ENCODE peak calls at places on chromosome 5, in ten cellular contexts. V is IMR-90, D is stomach, K is brain microvascular endothelial cell, U is psoas muscle, T is PC-9, A is choroid plexus epithelial cell, W is PC-3, M is lower lobe of right lung, B is heart right ventricle. X is an unnamed sample.

GRCh38 chr5:161094411-161094810 is 242.4 kb upstream of the ATP10B start:
- DNase-seq in V (peak; percentile 3), D (no peak), K (no peak), U (no peak), T (no peak), A (peak; percentile 13), W (peak; percentile 4), M (no peak), B (no peak), X (peak; percentile 65)

GRCh38 chr5:176413255-176413565 is 3.1 kb downstream of the CLTB start:
- DNase-seq in V (no peak), D (no peak), K (peak; percentile 32), U (peak; percentile 59), T (peak; percentile 34), A (peak; percentile 72), W (no peak), M (no peak), B (peak; percentile 40), X (peak; percentile 76)

GRCh38 chr5:172550096-172550765 is 90.8 kb upstream of the NEURL1B start:
- DNase-seq in V (no peak), D (no peak), K (no peak), U (no peak), T (no peak), A (no peak), W (no peak), M (no peak), B (no peak), X (no peak)

GRCh38 chr5:142133382-142134206 is 25.0 kb downstream of the NDFIP1 start:
- DNase-seq in V (no peak), D (no peak), K (no peak), U (no peak), T (no peak), A (no peak), W (no peak), M (no peak), B (no peak), X (no peak)

GRCh38 chr5:127826011-127826410 is 122.8 kb downstream of the CCDC192 start:
- DNase-seq in V (peak; percentile 78), D (no peak), K (peak; percentile 23), U (no peak), T (no peak), A (no peak), W (no peak), M (no peak), B (no peak), X (no peak)

GRCh38 chr5:150263801-150264621 is 25.6 kb downstream of the CAMK2A start:
- DNase-seq in V (peak; percentile 90), D (peak; percentile 72), K (peak; percentile 73), U (peak; percentile 53), T (peak; percentile 78), A (peak; percentile 85), W (peak; percentile 100), M (no peak), B (no peak), X (peak; percentile 97)

GRCh38 chr5:109186759-109187158 is 223.0 kb downstream of the PJA2 start:
- DNase-seq in V (no peak), D (no peak), K (no peak), U (no peak), T (no peak), A (no peak), W (peak; percentile 52), M (no peak), B (no peak), X (peak; percentile 9)

GRCh38 chr5:174172104-174172965 is 126.8 kb downstream of the NSG2 start:
- DNase-seq in V (no peak), D (no peak), K (no peak), U (no peak), T (no peak), A (no peak), W (no peak), M (no peak), B (no peak), X (no peak)

GRCh38 chr5:175657593-175658271 is at the start of gene HRH2:
- DNase-seq in V (no peak), D (peak; percentile 75), K (peak; percentile 24), U (peak; percentile 44), T (no peak), A (peak; percentile 4), W (no peak), M (peak; percentile 69), B (peak; percentile 60), X (no peak)

GRCh38 chr5:79151933-79152671 is 40.5 kb downstream of the BHMT start:
- DNase-seq in V (no peak), D (no peak), K (no peak), U (no peak), T (no peak), A (peak; percentile 57), W (no peak), M (no peak), B (no peak), X (no peak)

GRCh38 chr5:68420476-68421344 is 205.2 kb downstream of the PIK3R1 start:
- DNase-seq in V (no peak), D (peak; percentile 52), K (no peak), U (peak; percentile 35), T (no peak), A (no peak), W (no peak), M (peak; percentile 47), B (peak; percentile 66), X (no peak)

GRCh38 chr5:87231037-87231808 is 36.5 kb upstream of the RASA1 start:
- DNase-seq in V (no peak), D (no peak), K (peak; percentile 55), U (no peak), T (no peak), A (peak; percentile 44), W (peak; percentile 35), M (no peak), B (no peak), X (no peak)

GRCh38 chr5:8473016-8473415 is 604.1 kb downstream of the MTRR start:
- DNase-seq in V (no peak), D (no peak), K (no peak), U (no peak), T (no peak), A (no peak), W (no peak), M (no peak), B (no peak), X (no peak)

GRCh38 chr5:124530916-124531315 is 215.5 kb downstream of the ZNF608 start:
- DNase-seq in V (no peak), D (no peak), K (no peak), U (no peak), T (no peak), A (no peak), W (no peak), M (no peak), B (no peak), X (no peak)
- H3K4me3 ChIP-seq in V (no peak overlapping the region), D (no peak overlapping the region), K (no peak overlapping the region), U (no peak overlapping the region), T (no peak overlapping the region), A (no peak overlapping the region), W (no peak overlapping the region), M (no peak overlapping the region), B (no peak overlapping the region), X (no peak overlapping the region)

GRCh38 chr5:115634343-115635132 is 8.7 kb upstream of the TMED7 start:
- DNase-seq in V (peak; percentile 80), D (peak; percentile 92), K (peak; percentile 86), U (peak; percentile 86), T (peak; percentile 53), A (peak; percentile 91), W (peak; percentile 85), M (peak; percentile 88), B (peak; percentile 86), X (peak; percentile 80)
- TF ChIP-seq CTCF in V (peak; percentile 95), D (peak; percentile 85), K (peak; percentile 94), U (peak; percentile 94), T (peak; percentile 86), A (peak; percentile 97), W (peak; percentile 80), M (peak; percentile 93), B (peak; percentile 93), X (peak; percentile 96)

GRCh38 chr5:126594077-126594476 is 942 bp downstream of the ALDH7A1 start:
- DNase-seq in V (peak; percentile 17), D (no peak), K (no peak), U (no peak), T (peak; percentile 65), A (peak; percentile 15), W (peak; percentile 20), M (no peak), B (no peak), X (peak; percentile 92)
- H3K4me3 ChIP-seq in V (peak overlapping the region; percentile 31), D (peak overlapping the region; percentile 65), K (peak overlapping the region; percentile 73), U (peak overlapping the region; percentile 81), T (peak overlapping the region; percentile 68), A (peak overlapping the region; percentile 76), W (peak overlapping the region; percentile 76), M (peak overlapping the region; percentile 78), B (peak overlapping the region; percentile 66), X (peak overlapping the region; percentile 88)

GRCh38 chr5:111697215-111697614 is 59.8 kb downstream of the NREP start:
- DNase-seq in V (no peak), D (no peak), K (no peak), U (no peak), T (no peak), A (no peak), W (no peak), M (no peak), B (no peak), X (peak; percentile 68)

GRCh38 chr5:111699324-111699723 is 57.7 kb downstream of the NREP start:
- DNase-seq in V (no peak), D (no peak), K (no peak), U (no peak), T (no peak), A (no peak), W (no peak), M (no peak), B (no peak), X (peak; percentile 72)

GRCh38 chr5:111699976-111700375 is 57.0 kb downstream of the NREP start:
- DNase-seq in V (no peak), D (peak; percentile 56), K (no peak), U (no peak), T (no peak), A (peak; percentile 51), W (peak; percentile 91), M (no peak), B (no peak), X (peak; percentile 47)

GRCh38 chr5:111694183-111694582 is 62.8 kb downstream of the NREP start:
- DNase-seq in V (peak; percentile 75), D (no peak), K (peak; percentile 11), U (no peak), T (peak; percentile 71), A (peak; percentile 88), W (peak; percentile 74), M (no peak), B (no peak), X (peak; percentile 97)

DNA sequence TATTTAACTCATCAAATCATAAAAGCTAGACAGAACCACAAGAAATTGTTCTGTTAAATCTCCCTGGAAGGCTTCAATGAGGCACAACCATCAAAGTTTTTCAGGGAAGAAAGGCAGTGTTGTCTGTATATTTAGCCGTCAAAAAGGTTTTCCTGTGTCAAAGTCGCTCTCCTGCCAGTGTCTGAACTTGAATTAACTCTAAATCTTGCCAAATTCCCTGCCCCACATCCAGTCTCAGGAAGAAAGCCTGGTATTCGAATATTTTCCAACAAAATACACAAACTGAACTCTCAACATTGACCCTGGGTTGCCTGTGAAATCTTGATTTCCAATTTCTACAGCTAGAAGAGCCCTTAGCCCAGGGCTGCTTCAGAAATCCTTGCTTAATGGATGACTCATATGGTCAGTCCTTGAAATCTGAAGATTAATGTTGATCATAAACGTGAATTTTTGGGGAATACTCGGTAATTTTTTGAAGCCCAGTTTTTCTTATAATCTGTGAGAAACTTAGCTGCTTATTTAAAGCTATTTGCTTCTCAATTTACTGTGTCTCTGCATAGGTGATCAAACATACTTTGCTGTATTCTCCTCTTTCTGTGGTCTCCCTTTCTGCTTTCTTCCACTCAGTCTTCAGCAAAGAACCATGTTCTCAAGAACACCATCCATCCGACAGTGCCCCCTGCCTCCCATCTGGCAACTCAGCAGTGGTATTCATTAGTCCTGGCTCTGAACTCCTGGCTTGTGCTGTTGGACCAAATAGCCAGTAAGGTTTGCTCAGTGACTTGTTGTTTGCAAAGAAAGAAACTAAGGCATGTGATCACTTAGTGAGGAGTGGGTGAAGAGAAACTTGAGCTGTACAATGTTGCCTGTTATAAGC is 58.9 kb downstream of the NREP start:
- DNase-seq in V (peak; percentile 42), D (no peak), K (peak; percentile 39), U (no peak), T (no peak), A (peak; percentile 67), W (peak; percentile 18), M (no peak), B (no peak), X (peak; percentile 47)
- TF ChIP-seq CTCF in V (peak; percentile 39), D (no peak), K (peak; percentile 66), U (peak; percentile 10), T (no peak), A (peak; percentile 46), W (peak; percentile 21), M (peak; percentile 10), B (peak; percentile 12), X (peak; percentile 9)